ENCODE peak calls at places on chromosomes 13 and 19, in ten cellular contexts. One of them, this sample, is unnamed.

GRCh38 chr13:51845574-51846318 is 769 bp upstream of the TMEM272 start:
- DNase-seq in right atrium auricular region: no peak
- DNase-seq in ascending aorta: no peak
- DNase-seq in A549: no peak
- DNase-seq in OCI-LY7: no peak
- DNase-seq in heart right ventricle: no peak
- DNase-seq in endodermal cell: no peak
- DNase-seq in pancreas: no peak
- DNase-seq in mucosa of descending colon: no peak
- DNase-seq in mammary epithelial cell: no peak
- DNase-seq in this sample: no peak

GRCh38 chr19:49421039-49421877 is 2.0 kb downstream of the PTH2 start:
- DNase-seq in right atrium auricular region: peak; percentile 70
- DNase-seq in ascending aorta: no peak
- DNase-seq in A549: no peak
- DNase-seq in OCI-LY7: peak; percentile 89
- DNase-seq in heart right ventricle: peak; percentile 67
- DNase-seq in endodermal cell: peak; percentile 99
- DNase-seq in pancreas: peak; percentile 77
- DNase-seq in mucosa of descending colon: peak; percentile 56
- DNase-seq in mammary epithelial cell: peak; percentile 43
- DNase-seq in this sample: peak; percentile 47

GRCh38 chr19:2523630-2524311 is 47.8 kb downstream of the GADD45B start:
- DNase-seq in right atrium auricular region: no peak
- DNase-seq in ascending aorta: no peak
- DNase-seq in A549: peak; percentile 69
- DNase-seq in OCI-LY7: no peak
- DNase-seq in heart right ventricle: no peak
- DNase-seq in endodermal cell: no peak
- DNase-seq in pancreas: no peak
- DNase-seq in mucosa of descending colon: no peak
- DNase-seq in mammary epithelial cell: no peak
- DNase-seq in this sample: no peak

GRCh38 chr13:110306340-110306959 is 507 bp downstream of the COL4A1 start:
- DNase-seq in right atrium auricular region: peak; percentile 58
- DNase-seq in ascending aorta: no peak
- DNase-seq in A549: no peak
- DNase-seq in OCI-LY7: no peak
- DNase-seq in heart right ventricle: no peak
- DNase-seq in endodermal cell: peak; percentile 77
- DNase-seq in pancreas: no peak
- DNase-seq in mucosa of descending colon: no peak
- DNase-seq in mammary epithelial cell: no peak
- DNase-seq in this sample: no peak

GRCh38 chr13:111324736-111325135 is 4.3 kb downstream of the TEX29 start:
- DNase-seq in right atrium auricular region: no peak
- DNase-seq in ascending aorta: no peak
- DNase-seq in A549: no peak
- DNase-seq in OCI-LY7: no peak
- DNase-seq in heart right ventricle: no peak
- DNase-seq in endodermal cell: no peak
- DNase-seq in pancreas: no peak
- DNase-seq in mucosa of descending colon: no peak
- DNase-seq in mammary epithelial cell: no peak
- DNase-seq in this sample: no peak

GRCh38 chr19:15268192-15268927 is 36.1 kb upstream of the EPHX3 start:
- DNase-seq in right atrium auricular region: no peak
- DNase-seq in ascending aorta: no peak
- DNase-seq in A549: no peak
- DNase-seq in OCI-LY7: no peak
- DNase-seq in heart right ventricle: no peak
- DNase-seq in endodermal cell: no peak
- DNase-seq in pancreas: peak; percentile 48
- DNase-seq in mucosa of descending colon: no peak
- DNase-seq in mammary epithelial cell: no peak
- DNase-seq in this sample: no peak

GRCh38 chr13:100916943-100917342 is 242.3 kb upstream of the TMTC4 start:
- DNase-seq in right atrium auricular region: no peak
- DNase-seq in ascending aorta: no peak
- DNase-seq in A549: no peak
- DNase-seq in OCI-LY7: no peak
- DNase-seq in heart right ventricle: no peak
- DNase-seq in endodermal cell: no peak
- DNase-seq in pancreas: no peak
- DNase-seq in mucosa of descending colon: no peak
- DNase-seq in mammary epithelial cell: no peak
- DNase-seq in this sample: no peak

GRCh38 chr19:50330365-50331078 is 1.3 kb upstream of the KCNC3 start:
- DNase-seq in right atrium auricular region: no peak
- DNase-seq in ascending aorta: no peak
- DNase-seq in A549: peak; percentile 94
- DNase-seq in OCI-LY7: peak; percentile 95
- DNase-seq in heart right ventricle: peak; percentile 87
- DNase-seq in endodermal cell: peak; percentile 97
- DNase-seq in pancreas: peak; percentile 92
- DNase-seq in mucosa of descending colon: peak; percentile 87
- DNase-seq in mammary epithelial cell: no peak
- DNase-seq in this sample: peak; percentile 80

GRCh38 chr19:12580180-12580694 is 29.0 kb upstream of the ZNF564 start:
- DNase-seq in right atrium auricular region: no peak
- DNase-seq in ascending aorta: no peak
- DNase-seq in A549: no peak
- DNase-seq in OCI-LY7: no peak
- DNase-seq in heart right ventricle: no peak
- DNase-seq in endodermal cell: no peak
- DNase-seq in pancreas: no peak
- DNase-seq in mucosa of descending colon: no peak
- DNase-seq in mammary epithelial cell: no peak
- DNase-seq in this sample: peak; percentile 91

GRCh38 chr13:50222569-50223332 is 207.5 kb downstream of the KCNRG start:
- DNase-seq in right atrium auricular region: peak; percentile 87
- DNase-seq in ascending aorta: peak; percentile 36
- DNase-seq in A549: no peak
- DNase-seq in OCI-LY7: no peak
- DNase-seq in heart right ventricle: peak; percentile 76
- DNase-seq in endodermal cell: no peak
- DNase-seq in pancreas: peak; percentile 68
- DNase-seq in mucosa of descending colon: peak; percentile 55
- DNase-seq in mammary epithelial cell: peak; percentile 96
- DNase-seq in this sample: peak; percentile 66

GRCh38 chr13:57632276-57633140 is 964 bp downstream of the PCDH17 start:
- DNase-seq in right atrium auricular region: no peak
- DNase-seq in ascending aorta: no peak
- DNase-seq in A549: no peak
- DNase-seq in OCI-LY7: no peak
- DNase-seq in heart right ventricle: peak; percentile 24
- DNase-seq in endodermal cell: peak; percentile 85
- DNase-seq in pancreas: peak; percentile 61
- DNase-seq in mucosa of descending colon: no peak
- DNase-seq in mammary epithelial cell: no peak
- DNase-seq in this sample: no peak

GRCh38 chr13:39603424-39603947 is 493 bp upstream of the LHFPL6 start:
- DNase-seq in right atrium auricular region: no peak
- DNase-seq in ascending aorta: no peak
- DNase-seq in A549: peak; percentile 1
- DNase-seq in OCI-LY7: no peak
- DNase-seq in heart right ventricle: no peak
- DNase-seq in endodermal cell: peak; percentile 73
- DNase-seq in pancreas: no peak
- DNase-seq in mucosa of descending colon: peak; percentile 29
- DNase-seq in mammary epithelial cell: no peak
- DNase-seq in this sample: peak; percentile 16

DNA sequence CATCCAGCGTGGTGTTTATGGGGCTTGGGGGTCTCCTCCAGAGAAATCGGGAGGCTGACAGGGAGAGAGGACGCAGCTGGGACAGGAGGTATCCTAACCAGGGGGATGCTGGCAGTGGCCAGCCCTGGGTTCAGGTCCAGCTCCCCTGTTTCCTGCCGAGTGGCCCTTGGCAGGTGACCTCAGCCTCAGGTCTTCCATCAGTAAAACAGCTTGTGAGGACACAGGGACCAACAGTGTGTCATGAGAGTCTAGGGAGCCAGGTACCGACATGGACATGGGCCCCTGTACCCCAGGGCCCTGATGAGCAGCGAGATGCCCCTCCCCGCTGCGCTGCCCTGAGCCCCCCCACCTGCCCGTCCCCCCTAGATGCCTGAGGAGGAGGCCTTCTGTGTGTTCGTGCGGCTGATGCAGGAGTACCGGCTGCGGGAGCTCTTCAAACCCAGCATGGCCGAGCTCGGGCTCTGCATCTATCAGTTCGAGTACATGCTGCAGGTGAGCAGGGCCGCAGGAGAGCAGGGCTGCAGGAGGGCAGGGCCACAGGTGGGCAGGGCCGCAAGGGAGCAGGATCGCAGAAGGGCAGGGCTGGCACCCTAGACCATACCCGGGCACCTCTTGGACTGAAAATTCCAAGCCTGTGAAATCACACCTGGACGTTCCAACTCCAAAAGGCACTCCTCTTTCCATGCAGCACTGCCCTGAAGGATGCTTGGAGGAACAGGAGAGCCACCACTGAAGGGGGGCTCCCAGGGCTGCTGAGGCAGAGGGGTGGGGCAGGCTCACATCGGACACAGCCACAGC is 19.8 kb downstream of the EVI5L start:
- DNase-seq in right atrium auricular region: no peak
- DNase-seq in ascending aorta: no peak
- DNase-seq in A549: no peak
- DNase-seq in OCI-LY7: no peak
- DNase-seq in heart right ventricle: no peak
- DNase-seq in endodermal cell: no peak
- DNase-seq in pancreas: no peak
- DNase-seq in mucosa of descending colon: no peak
- DNase-seq in mammary epithelial cell: no peak
- DNase-seq in this sample: peak; percentile 33
- TF ChIP-seq CTCF in right atrium auricular region: no peak
- TF ChIP-seq CTCF in ascending aorta: no peak
- TF ChIP-seq CTCF in A549: no peak
- TF ChIP-seq CTCF in OCI-LY7: no peak
- TF ChIP-seq CTCF in heart right ventricle: no peak
- TF ChIP-seq CTCF in endodermal cell: no peak
- TF ChIP-seq CTCF in pancreas: no peak
- TF ChIP-seq CTCF in mucosa of descending colon: no peak
- TF ChIP-seq CTCF in mammary epithelial cell: no peak
- TF ChIP-seq CTCF in this sample: no peak

DNA sequence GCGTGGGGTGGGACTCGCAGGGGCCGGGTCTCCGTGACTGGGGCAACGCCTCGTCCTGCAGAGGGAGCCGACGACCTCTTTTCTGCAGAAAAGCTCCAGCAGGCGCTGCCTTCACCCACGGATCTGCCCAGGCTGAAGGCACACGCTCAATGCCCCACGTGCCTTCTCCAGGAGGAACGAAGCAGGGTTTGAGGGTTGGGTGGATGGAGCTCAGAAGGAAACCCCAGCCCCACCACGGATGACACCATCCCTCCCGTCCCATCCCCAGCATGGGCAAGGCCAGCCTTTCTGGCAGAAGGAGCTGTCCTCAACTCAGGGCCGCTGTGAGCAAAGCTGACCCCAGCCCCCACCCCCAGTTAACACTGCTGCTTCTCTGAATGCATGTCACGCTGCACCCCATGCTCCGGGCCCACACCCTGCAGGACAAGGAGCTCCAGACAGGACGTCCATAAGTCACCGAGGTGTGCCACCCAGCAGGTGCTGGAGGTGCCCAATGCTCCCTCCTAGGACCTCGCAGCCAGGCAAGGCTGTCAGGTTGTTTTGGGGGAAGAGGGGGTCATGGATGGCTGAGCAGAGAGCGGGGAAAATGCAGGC is 7.4 kb downstream of the C19orf25 start:
- DNase-seq in right atrium auricular region: no peak
- DNase-seq in ascending aorta: no peak
- DNase-seq in A549: no peak
- DNase-seq in OCI-LY7: peak; percentile 38
- DNase-seq in heart right ventricle: peak; percentile 17
- DNase-seq in endodermal cell: peak; percentile 52
- DNase-seq in pancreas: peak; percentile 57
- DNase-seq in mucosa of descending colon: no peak
- DNase-seq in mammary epithelial cell: no peak
- DNase-seq in this sample: peak; percentile 31
- H3K4me1 ChIP-seq in right atrium auricular region: no peaks in the 10 kb centered on the region
- H3K4me1 ChIP-seq in ascending aorta: peaks cover 41% of the 10 kb centered on the region
- H3K4me1 ChIP-seq in A549: peaks cover 7% of the 10 kb centered on the region
- H3K4me1 ChIP-seq in OCI-LY7: peaks cover 16% of the 10 kb centered on the region
- H3K4me1 ChIP-seq in heart right ventricle: peaks cover 50% of the 10 kb centered on the region
- H3K4me1 ChIP-seq in endodermal cell: peaks cover 12% of the 10 kb centered on the region
- H3K4me1 ChIP-seq in pancreas: peaks cover 16% of the 10 kb centered on the region
- H3K4me1 ChIP-seq in mucosa of descending colon: peaks cover 43% of the 10 kb centered on the region
- H3K4me1 ChIP-seq in mammary epithelial cell: peaks cover 46% of the 10 kb centered on the region
- H3K4me1 ChIP-seq in this sample: peaks cover 18% of the 10 kb centered on the region

DNA sequence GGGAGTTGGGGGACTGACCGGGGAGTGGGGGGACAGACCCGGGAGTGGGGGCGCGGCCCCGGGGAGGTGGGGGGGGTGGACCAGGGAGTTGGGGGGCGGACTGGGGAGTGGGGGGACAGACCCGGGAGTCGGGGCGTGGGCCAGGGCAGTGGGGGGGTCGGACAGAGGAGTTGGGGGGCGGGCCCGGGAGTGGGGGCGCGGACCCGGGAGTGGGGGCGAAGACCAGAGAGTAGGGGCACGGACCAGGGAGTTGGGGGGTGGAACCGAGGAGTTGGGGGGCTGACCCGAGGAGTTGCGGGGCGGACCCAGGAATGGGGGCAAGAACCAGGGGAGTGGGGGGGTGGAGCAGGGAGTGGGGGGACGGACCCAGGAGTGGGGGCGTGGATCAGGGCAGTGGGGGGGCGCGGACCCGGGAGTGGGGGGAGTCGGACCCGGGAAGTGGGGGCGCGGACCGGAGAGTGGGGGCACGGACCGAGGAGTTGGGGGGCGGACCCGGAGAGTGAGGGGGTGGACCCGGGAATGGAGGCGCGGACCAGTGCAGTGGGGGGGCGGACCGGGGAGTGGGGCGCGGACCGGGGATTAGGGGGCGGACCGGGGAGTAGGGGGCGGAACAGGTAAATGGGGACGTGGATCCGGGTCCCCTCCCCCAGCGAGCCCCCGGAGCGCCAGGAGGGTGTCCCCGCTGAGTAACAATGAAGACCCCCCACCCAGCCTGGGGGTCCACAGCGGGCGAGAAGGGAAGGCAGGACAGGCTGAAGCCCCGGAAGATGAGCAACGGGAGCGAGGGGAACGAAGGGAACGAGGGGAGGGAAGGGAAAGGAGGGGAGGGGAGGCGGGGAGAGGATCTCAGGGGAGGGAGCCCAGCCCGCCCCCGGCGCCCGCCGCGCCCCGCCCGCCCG is 589 bp downstream of the R3HDM4 start:
- DNase-seq in right atrium auricular region: no peak
- DNase-seq in ascending aorta: no peak
- DNase-seq in A549: no peak
- DNase-seq in OCI-LY7: no peak
- DNase-seq in heart right ventricle: no peak
- DNase-seq in endodermal cell: no peak
- DNase-seq in pancreas: no peak
- DNase-seq in mucosa of descending colon: no peak
- DNase-seq in mammary epithelial cell: peak; percentile 36
- DNase-seq in this sample: no peak
- TF ChIP-seq CTCF in right atrium auricular region: no peak
- TF ChIP-seq CTCF in ascending aorta: no peak
- TF ChIP-seq CTCF in A549: no peak
- TF ChIP-seq CTCF in OCI-LY7: no peak
- TF ChIP-seq CTCF in heart right ventricle: no peak
- TF ChIP-seq CTCF in endodermal cell: no peak
- TF ChIP-seq CTCF in pancreas: no peak
- TF ChIP-seq CTCF in mucosa of descending colon: no peak
- TF ChIP-seq CTCF in mammary epithelial cell: no peak
- TF ChIP-seq CTCF in this sample: no peak

GRCh38 chr19:47072323-47072722 is 23.9 kb upstream of the TMEM160 start:
- DNase-seq in right atrium auricular region: no peak
- DNase-seq in ascending aorta: no peak
- DNase-seq in A549: no peak
- DNase-seq in OCI-LY7: no peak
- DNase-seq in heart right ventricle: no peak
- DNase-seq in endodermal cell: no peak
- DNase-seq in pancreas: no peak
- DNase-seq in mucosa of descending colon: no peak
- DNase-seq in mammary epithelial cell: no peak
- DNase-seq in this sample: no peak
- H3K4me1 ChIP-seq in right atrium auricular region: no peaks in the 10 kb centered on the region
- H3K4me1 ChIP-seq in ascending aorta: no peaks in the 10 kb centered on the region
- H3K4me1 ChIP-seq in A549: no peaks in the 10 kb centered on the region
- H3K4me1 ChIP-seq in OCI-LY7: no peaks in the 10 kb centered on the region
- H3K4me1 ChIP-seq in heart right ventricle: peaks cover 19% of the 10 kb centered on the region
- H3K4me1 ChIP-seq in endodermal cell: no peaks in the 10 kb centered on the region
- H3K4me1 ChIP-seq in pancreas: no peaks in the 10 kb centered on the region
- H3K4me1 ChIP-seq in mucosa of descending colon: no peaks in the 10 kb centered on the region
- H3K4me1 ChIP-seq in mammary epithelial cell: no peaks in the 10 kb centered on the region
- H3K4me1 ChIP-seq in this sample: no peaks in the 10 kb centered on the region

This sample was measured in PC-3.